ENCODE peak calls at places on chromosomes 16 and 17, in five cellular contexts. Q is esophagus squamous epithelium; E is ACHN; J is NCI-H510A; T is activated naive CD8-positive, alpha-beta T cell treated with anti-CD3 and anti-CD28 coated beads, Interleukin-2, amount 50 U/mL, for 24 hours. B is an unnamed sample.

GRCh38 chr17:7004398-7005253 is 7.8 kb upstream of the RNASEK start:
- DNase-seq in Q (no peak), E (peak), J (peak), T (no peak), B (no peak)

GRCh38 chr17:253091-253846 is 71.8 kb upstream of the DOC2B start:
- DNase-seq in Q (no peak), E (no peak), J (no peak), T (no peak), B (peak)

GRCh38 chr16:83329466-83329865 is 478.3 kb upstream of the HSBP1 start:
- DNase-seq in Q (no peak), E (no peak), J (no peak), T (no peak), B (no peak)

GRCh38 chr17:61335845-61336655 is 63.6 kb upstream of the TBX2 start:
- DNase-seq in Q (no peak), E (no peak), J (peak), T (no peak), B (no peak)

GRCh38 chr17:16085066-16085699 is 85.6 kb downstream of the TTC19 start:
- DNase-seq in Q (no peak), E (no peak), J (no peak), T (no peak), B (no peak)

GRCh38 chr17:1643999-1644492 is 1.5 kb downstream of the SCARF1 start:
- DNase-seq in Q (no peak), E (peak), J (no peak), T (peak), B (no peak)

GRCh38 chr16:88400186-88400585 is 17.4 kb downstream of the ZNF469 start:
- DNase-seq in Q (no peak), E (no peak), J (no peak), T (no peak), B (no peak)

GRCh38 chr16:49443576-49443975 is 70.0 kb downstream of the C16orf78 start:
- DNase-seq in Q (no peak), E (no peak), J (no peak), T (no peak), B (no peak)

GRCh38 chr17:43418441-43419374 is 19.9 kb downstream of the ARL4D start:
- DNase-seq in Q (no peak), E (peak), J (no peak), T (no peak), B (no peak)

GRCh38 chr16:10511829-10512228 is 68.6 kb downstream of the EMP2 start:
- DNase-seq in Q (no peak), E (no peak), J (no peak), T (no peak), B (no peak)

GRCh38 chr17:74206332-74206818 is 2.9 kb downstream of the RPL38 start:
- DNase-seq in Q (no peak), E (no peak), J (no peak), T (no peak), B (no peak)

GRCh38 chr17:4939554-4939803 is 367 bp downstream of the SLC25A11 start:
- DNase-seq in Q (no peak), E (no peak), J (no peak), T (peak), B (no peak)

GRCh38 chr17:77959216-77959925 is 868 bp downstream of the TNRC6C start:
- DNase-seq in Q (no peak), E (no peak), J (no peak), T (peak), B (peak)

GRCh38 chr16:83952587-83952939 is 477 bp upstream of the OSGIN1 start:
- DNase-seq in Q (no peak), E (no peak), J (no peak), T (no peak), B (no peak)

B was measured in Peyer's patch.